ENCODE peak calls at places on chromosomes 7 and 10, in five cellular contexts. X is stimulated activated naive CD8-positive, alpha-beta T cell treated with anti-CD3 and anti-CD28 coated beads, Interleukin-15, amount 100 ng/mL, for 72 hours; W is caudate nucleus; J is CD8-positive, alpha-beta memory T cell; V is NCI-H345. M is an unnamed sample.

GRCh38 chr10:29110172-29110571 is 178.7 kb upstream of the LYZL1 start:
- DNase-seq in V (no peak), W (no peak), J (no peak), X (no peak), M (no peak)

GRCh38 chr10:71241899-71242620 is 29.7 kb downstream of the UNC5B start:
- DNase-seq in V (no peak), X (no peak), J (no peak), W (no peak), M (no peak)

GRCh38 chr7:16804674-16805439 is at the start of gene AGR2:
- DNase-seq in X (no peak), J (no peak), W (no peak), V (peak), M (peak)

GRCh38 chr7:18315241-18315640 is 180.3 kb upstream of the HDAC9 start:
- DNase-seq in J (no peak), W (no peak), V (no peak), X (no peak), M (no peak)

GRCh38 chr10:132265878-132266496 is 41.8 kb downstream of the STK32C start:
- DNase-seq in V (peak), W (no peak), J (no peak), X (no peak), M (peak)

GRCh38 chr10:96685297-96685696 is 35.0 kb downstream of the PIK3AP1 start:
- DNase-seq in W (no peak), V (no peak), J (no peak), X (no peak), M (no peak)

GRCh38 chr10:70617798-70618568 is 15.4 kb upstream of the PRF1 start:
- DNase-seq in W (no peak), V (no peak), X (peak), J (no peak), M (no peak)

GRCh38 chr7:132312531-132313070 is 263.7 kb downstream of the PLXNA4 start:
- DNase-seq in W (no peak), X (no peak), J (no peak), V (no peak), M (no peak)

GRCh38 chr10:46995234-46995633 is 84.0 kb downstream of the PTPN20 start:
- DNase-seq in V (no peak), X (no peak), W (no peak), J (no peak), M (no peak)

GRCh38 chr7:84510501-84510900 is 315.9 kb upstream of the SEMA3A start:
- DNase-seq in X (no peak), J (no peak), V (no peak), W (no peak), M (no peak)

GRCh38 chr7:33554576-33554975 is 350.8 kb upstream of the BMPER start:
- DNase-seq in J (no peak), V (no peak), W (no peak), X (no peak), M (no peak)

GRCh38 chr7:80889525-80889924 is 29.3 kb downstream of the SEMA3C start:
- DNase-seq in V (no peak), X (no peak), J (no peak), W (no peak), M (no peak)

GRCh38 chr10:71711052-71711623 is 8.4 kb downstream of the C10orf105 start:
- DNase-seq in V (no peak), W (no peak), J (no peak), X (no peak), M (no peak)

GRCh38 chr10:118790058-118790457 is 35.3 kb upstream of the CACUL1 start:
- DNase-seq in V (no peak), X (no peak), W (no peak), J (no peak), M (no peak)

GRCh38 chr7:7433736-7434260 is 101.9 kb downstream of the COL28A1 start:
- DNase-seq in V (no peak), X (no peak), J (no peak), W (no peak), M (no peak)

GRCh38 chr10:1348773-1349050 is 292.5 kb downstream of the WDR37 start:
- DNase-seq in X (no peak), J (no peak), V (no peak), W (no peak), M (no peak)

GRCh38 chr10:127372361-127372760 is 176.0 kb upstream of the INSYN2A start:
- DNase-seq in W (no peak), V (no peak), J (no peak), X (no peak), M (no peak)

GRCh38 chr7:55965805-55966421 is 1.5 kb downstream of the NIPSNAP2 start:
- DNase-seq in V (peak), W (no peak), X (no peak), J (no peak), M (no peak)

GRCh38 chr7:47458057-47458456 is 123.9 kb downstream of the TNS3 start:
- DNase-seq in J (no peak), W (no peak), V (no peak), X (no peak), M (no peak)

GRCh38 chr10:3477683-3478082 is 305.1 kb upstream of the PITRM1 start:
- DNase-seq in X (no peak), V (no peak), J (no peak), W (no peak), M (no peak)

GRCh38 chr7:107972075-107972482 is 30.9 kb downstream of the LAMB1 start:
- DNase-seq in V (no peak), X (no peak), J (no peak), W (no peak), M (no peak)

GRCh38 chr7:136324073-136324704 is 347.0 kb upstream of the MTPN start:
- DNase-seq in J (no peak), V (no peak), W (no peak), X (no peak), M (no peak)

GRCh38 chr7:107803009-107803581 is at the start of gene SLC26A3:
- DNase-seq in V (no peak), J (no peak), W (no peak), X (no peak), M (no peak)

GRCh38 chr10:126094537-126094936 is 198.2 kb downstream of the FANK1 start:
- DNase-seq in X (no peak), V (no peak), J (no peak), W (no peak), M (no peak)

GRCh38 chr10:21552638-21553037 is 18.6 kb downstream of the MLLT10 start:
- DNase-seq in J (no peak), V (no peak), W (no peak), X (no peak), M (no peak)